ENCODE peak calls at places on chromosomes 7 and 10, in nine cellular contexts. F, B, G, Z, H, O, M, V and U are unnamed samples.

GRCh38 chr7:26279405-26279804 is 12.3 kb upstream of the SNX10 start:
- DNase-seq in B (no peak), M (no peak), V (no peak), O (no peak), Z (no peak), F (no peak), H (no peak), G (no peak), U (no peak)

GRCh38 chr10:5163487-5163886 is 21.5 kb downstream of the AKR1C8 start:
- DNase-seq in H (no peak), V (no peak), B (no peak), G (no peak), F (no peak), O (no peak), Z (no peak), M (no peak), U (no peak)

GRCh38 chr7:128796325-128796724 is 4.6 kb downstream of the CCDC136 start:
- DNase-seq in M (no peak), Z (no peak), V (no peak), G (no peak), B (peak), H (no peak), F (no peak), O (no peak), U (no peak)

GRCh38 chr10:94403823-94404228 is 1.5 kb downstream of the TBC1D12 start:
- DNase-seq in B (no peak), M (no peak), H (no peak), O (no peak), G (no peak), F (no peak), Z (no peak), V (no peak), U (no peak)

GRCh38 chr10:95242581-95243317 is 48.1 kb downstream of the PDLIM1 start:
- DNase-seq in Z (no peak), M (no peak), F (no peak), O (no peak), V (no peak), B (peak), G (no peak), H (no peak), U (no peak)

GRCh38 chr7:149598721-149599308 is 101.2 kb upstream of the ZNF746 start:
- DNase-seq in B (peak), O (no peak), V (no peak), M (no peak), Z (no peak), G (no peak), F (no peak), H (no peak), U (no peak)

GRCh38 chr7:158120313-158120712 is 467.3 kb downstream of the PTPRN2 start:
- DNase-seq in M (no peak), F (no peak), G (no peak), B (no peak), O (no peak), H (no peak), Z (no peak), V (no peak), U (no peak)

GRCh38 chr10:91756286-91756685 is 41.9 kb upstream of the TNKS2 start:
- DNase-seq in B (peak), H (no peak), V (no peak), G (peak), Z (no peak), O (no peak), F (no peak), M (no peak), U (no peak)

GRCh38 chr10:27659786-27660185 is 85.8 kb downstream of the MKX start:
- DNase-seq in B (no peak), H (no peak), Z (no peak), V (no peak), G (no peak), O (no peak), M (no peak), F (no peak), U (no peak)

GRCh38 chr7:149624006-149624405 is 126.4 kb upstream of the ZNF746 start:
- DNase-seq in O (peak), Z (peak), V (peak), H (peak), G (no peak), M (no peak), F (peak), B (no peak), U (peak)

GRCh38 chr7:10706875-10707493 is 266.7 kb upstream of the PHF14 start:
- DNase-seq in H (no peak), B (no peak), V (no peak), F (no peak), G (no peak), M (no peak), Z (no peak), O (no peak), U (no peak)

GRCh38 chr10:89296227-89296648 is 5.6 kb upstream of the IFIT2 start:
- DNase-seq in M (no peak), V (no peak), B (peak), F (no peak), Z (no peak), H (no peak), O (no peak), G (no peak), U (no peak)

GRCh38 chr10:4280481-4281206 is 495.6 kb upstream of the KLF6 start:
- DNase-seq in Z (no peak), G (no peak), F (peak), B (no peak), V (no peak), M (no peak), O (no peak), H (no peak), U (no peak)

GRCh38 chr10:82628373-82628772 is 753.4 kb downstream of the NRG3 start:
- DNase-seq in Z (no peak), H (no peak), O (no peak), G (no peak), B (no peak), F (no peak), V (no peak), M (no peak), U (no peak)